ENCODE peak calls at places on chromosome 14, in five cellular contexts. Y, I, T, V and K are unnamed samples.

GRCh38 chr14:57244103-57244502 is 24.6 kb downstream of the EXOC5 start:
- DNase-seq in Y (no peak), I (no peak), T (no peak), V (no peak), K (no peak)

GRCh38 chr14:61460853-61461611 is 139.7 kb downstream of the PRKCH start:
- DNase-seq in Y (no peak), I (no peak), T (no peak), V (no peak), K (no peak)

GRCh38 chr14:55850803-55851202 is 267.4 kb upstream of the PELI2 start:
- DNase-seq in Y (no peak), I (no peak), T (no peak), V (peak), K (no peak)

GRCh38 chr14:89493877-89494634 is 77.0 kb upstream of the FOXN3 start:
- DNase-seq in Y (no peak), I (peak), T (no peak), V (no peak), K (no peak)

GRCh38 chr14:49461529-49462401 is 124.4 kb downstream of the RPS29 start:
- DNase-seq in Y (peak), I (peak), T (peak), V (peak), K (peak)

GRCh38 chr14:36162267-36162666 is 14.3 kb downstream of the PTCSC3 start:
- DNase-seq in Y (no peak), I (no peak), T (no peak), V (no peak), K (no peak)

GRCh38 chr14:102516531-102517411 is 7.2 kb upstream of the ANKRD9 start:
- DNase-seq in Y (peak), I (peak), T (no peak), V (no peak), K (peak)

GRCh38 chr14:20723458-20723857 is 22.2 kb upstream of the EDDM3A start:
- DNase-seq in Y (no peak), I (peak), T (no peak), V (no peak), K (no peak)

GRCh38 chr14:68521557-68521901 is 271.3 kb downstream of the ZFP36L1 start:
- DNase-seq in Y (no peak), I (no peak), T (no peak), V (no peak), K (no peak)

GRCh38 chr14:87073880-87074570 is 919.0 kb downstream of the GALC start:
- DNase-seq in Y (no peak), I (no peak), T (no peak), V (no peak), K (no peak)

GRCh38 chr14:68771631-68772030 is 21.2 kb downstream of the ZFP36L1 start:
- DNase-seq in Y (no peak), I (no peak), T (no peak), V (no peak), K (no peak)

GRCh38 chr14:39107624-39108023 is 4.6 kb upstream of the SEC23A start:
- DNase-seq in Y (peak), I (peak), T (peak), V (peak), K (no peak)

GRCh38 chr14:101116065-101116464 is 212.5 kb upstream of the RTL1 start:
- DNase-seq in Y (no peak), I (peak), T (no peak), V (no peak), K (no peak)

GRCh38 chr14:30006695-30007094 is 79.0 kb upstream of the PRKD1 start:
- DNase-seq in Y (no peak), I (no peak), T (no peak), V (no peak), K (no peak)

GRCh38 chr14:21092147-21093011 is 6.1 kb downstream of the ZNF219 start:
- DNase-seq in Y (peak), I (peak), T (peak), V (peak), K (peak)

GRCh38 chr14:92670177-92670576 is 78.2 kb downstream of the LGMN start:
- DNase-seq in Y (no peak), I (no peak), T (no peak), V (peak), K (no peak)

GRCh38 chr14:20179218-20179617 is 11.5 kb upstream of the OR11G2 start:
- DNase-seq in Y (no peak), I (peak), T (no peak), V (no peak), K (no peak)

GRCh38 chr14:37678916-37679315 is 83.5 kb downstream of the TTC6 start:
- DNase-seq in Y (no peak), I (no peak), T (no peak), V (no peak), K (no peak)

GRCh38 chr14:24783791-24784190 is 149.8 kb upstream of the GZMB start:
- DNase-seq in Y (no peak), I (no peak), T (no peak), V (no peak), K (no peak)